ENCODE peak calls at places on chromosome 17, in six cellular contexts. X is B cell, Q is sigmoid colon, Y is ovary, E is uterus, C is choroid plexus epithelial cell. P is an unnamed sample.

GRCh38 chr17:29589524-29590260 is at the start of gene GIT1:
- DNase-seq in X (peak), Q (peak), Y (peak), E (peak), C (peak), P (peak)

GRCh38 chr17:82528484-82529265 is 9.1 kb downstream of the FOXK2 start:
- DNase-seq in X (no peak), Q (peak), Y (no peak), E (peak), C (no peak), P (no peak)

GRCh38 chr17:57577751-57578607 is 167.1 kb downstream of the CCDC182 start:
- DNase-seq in X (no peak), Q (peak), Y (peak), E (peak), C (peak), P (peak)

GRCh38 chr17:67477687-67478086 is 100.6 kb downstream of the PITPNC1 start:
- DNase-seq in X (no peak), Q (no peak), Y (no peak), E (no peak), C (no peak), P (peak)

GRCh38 chr17:48592592-48592991 is 987 bp downstream of the HOXB5 start:
- DNase-seq in X (peak), Q (no peak), Y (no peak), E (no peak), C (no peak), P (no peak)

GRCh38 chr17:74972107-74972972 is at the start of gene HID1:
- DNase-seq in X (peak), Q (no peak), Y (peak), E (peak), C (no peak), P (no peak)

GRCh38 chr17:75773121-75773807 is 8.3 kb upstream of the GALK1 start:
- DNase-seq in X (no peak), Q (peak), Y (peak), E (peak), C (no peak), P (no peak)

GRCh38 chr17:60959011-60959410 is 281.4 kb downstream of the BCAS3 start:
- DNase-seq in X (no peak), Q (no peak), Y (no peak), E (no peak), C (peak), P (no peak)

GRCh38 chr17:49746791-49747490 is 17.0 kb downstream of the FAM117A start:
- DNase-seq in X (peak), Q (no peak), Y (no peak), E (no peak), C (no peak), P (no peak)

GRCh38 chr17:52828621-52829020 is 670.1 kb upstream of the CA10 start:
- DNase-seq in X (no peak), Q (no peak), Y (no peak), E (no peak), C (no peak), P (no peak)

GRCh38 chr17:40301315-40301714 is 7.7 kb upstream of the RARA start:
- DNase-seq in X (no peak), Q (no peak), Y (no peak), E (no peak), C (no peak), P (no peak)
- TF ChIP-seq CTCF in X (no peak), Q (no peak), Y (no peak), E (no peak), C (peak), P (peak)

GRCh38 chr17:7432296-7432695 is 2.9 kb upstream of the TMEM102 start:
- DNase-seq in X (no peak), Q (no peak), Y (no peak), E (no peak), C (no peak), P (no peak)

GRCh38 chr17:7427549-7427948 is 1.1 kb upstream of the SPEM3 start:
- DNase-seq in X (peak), Q (no peak), Y (no peak), E (no peak), C (no peak), P (no peak)

GRCh38 chr17:7428557-7428956 is at the start of gene SPEM3:
- DNase-seq in X (no peak), Q (no peak), Y (no peak), E (no peak), C (no peak), P (no peak)

GRCh38 chr17:7431231-7431630 is 2.6 kb downstream of the SPEM3 start:
- DNase-seq in X (no peak), Q (no peak), Y (no peak), E (no peak), C (no peak), P (no peak)

GRCh38 chr17:7429722-7430121 is 1.1 kb downstream of the SPEM3 start:
- DNase-seq in X (peak), Q (peak), Y (no peak), E (no peak), C (no peak), P (no peak)
- TF ChIP-seq CTCF in X (no peak), Q (no peak), Y (no peak), E (no peak), C (no peak), P (no peak)

GRCh38 chr17:51537996-51538550 is 277.7 kb downstream of the UTP18 start:
- DNase-seq in X (no peak), Q (no peak), Y (no peak), E (no peak), C (no peak), P (no peak)

GRCh38 chr17:51541215-51541614 is 280.9 kb downstream of the UTP18 start:
- DNase-seq in X (no peak), Q (no peak), Y (no peak), E (no peak), C (no peak), P (no peak)

GRCh38 chr17:51540151-51540550 is 279.8 kb downstream of the UTP18 start:
- DNase-seq in X (no peak), Q (no peak), Y (no peak), E (no peak), C (no peak), P (no peak)

DNA sequence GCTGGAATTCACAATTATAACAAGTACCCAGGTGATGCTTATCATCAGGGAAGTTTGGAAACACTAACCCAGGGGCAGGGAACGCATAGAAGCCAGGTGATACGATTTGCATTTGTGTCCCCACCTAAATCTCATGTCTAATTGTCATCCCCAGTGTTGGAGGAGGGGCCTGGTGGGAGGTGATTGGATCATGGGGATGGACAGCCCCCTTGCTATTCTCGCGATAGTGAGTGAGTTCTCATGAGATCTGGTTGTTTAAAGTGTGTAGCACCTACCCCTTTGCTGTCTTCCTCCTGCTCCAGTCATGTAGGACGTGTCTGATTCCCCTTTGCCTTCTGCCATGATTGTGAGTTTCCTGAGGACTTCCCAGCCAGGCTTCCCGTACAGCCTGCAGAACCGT is 276.3 kb downstream of the UTP18 start:
- DNase-seq in X (no peak), Q (no peak), Y (no peak), E (no peak), C (no peak), P (no peak)
- TF ChIP-seq CTCF in X (no peak), Q (no peak), Y (no peak), E (no peak), C (no peak), P (no peak)

GRCh38 chr17:72646176-72646575 is 446.3 kb downstream of the SLC39A11 start:
- DNase-seq in X (no peak), Q (no peak), Y (no peak), E (no peak), C (no peak), P (no peak)
- TF ChIP-seq CTCF in X (no peak), Q (no peak), Y (no peak), E (no peak), C (no peak), P (no peak)

DNA sequence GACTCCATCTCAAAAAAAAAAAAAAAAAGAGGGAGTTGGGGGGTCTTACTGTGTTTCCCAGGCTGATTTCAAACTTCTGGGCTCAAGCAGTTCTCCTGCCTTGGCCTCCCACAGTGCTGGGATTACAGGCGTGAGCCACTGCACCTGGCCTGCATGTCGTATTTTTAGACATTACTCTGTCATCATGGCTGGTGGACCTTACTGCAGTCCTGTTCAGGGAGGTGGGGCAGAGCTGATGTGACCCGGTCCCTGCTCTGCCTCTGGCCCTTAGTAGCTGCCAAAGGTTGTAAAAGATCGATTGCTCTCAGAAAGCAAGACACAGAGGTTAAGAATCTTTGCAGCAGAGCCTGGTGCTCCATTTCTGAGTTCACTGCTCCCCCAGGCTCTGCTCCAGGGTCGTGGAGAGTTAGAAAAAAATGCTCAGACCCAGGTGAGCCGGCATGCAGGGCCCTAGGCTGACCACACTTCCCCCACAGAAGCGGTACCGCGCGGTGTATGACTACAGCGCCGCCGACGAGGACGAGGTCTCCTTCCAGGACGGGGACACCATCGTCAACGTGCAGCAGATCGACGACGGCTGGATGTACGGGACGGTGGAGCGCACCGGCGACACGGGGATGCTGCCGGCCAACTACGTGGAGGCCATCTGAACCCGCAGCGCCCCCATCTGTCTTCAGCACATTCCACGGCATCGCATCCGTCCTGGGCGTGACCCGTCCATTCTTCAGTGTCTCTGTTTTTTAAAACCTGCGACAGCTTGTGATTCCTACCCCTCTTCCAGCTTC is 7.1 kb upstream of the LASP1NB start:
- DNase-seq in X (no peak), Q (peak), Y (no peak), E (no peak), C (no peak), P (no peak)
- TF ChIP-seq CTCF in X (no peak), Q (no peak), Y (no peak), E (no peak), C (peak), P (no peak)